ENCODE peak calls at places on chromosomes 16 and 17, in seven cellular contexts. H is kidney glomerular epithelial cell; P is SHP77; O is germinal center; E is D341Med; N is stimulated activated CD4-positive, alpha-beta T cell treated with anti-CD3 and anti-CD28 coated beads, Interleukin-4, amount 100 ng/mL, for 24 hours; Y is mucosa of gallbladder. W is an unnamed sample.

GRCh38 chr16:30866031-30866430 is 27.8 kb downstream of the BCL7C start:
- DNase-seq in N (no peak), H (no peak), P (no peak), E (no peak), Y (no peak), O (no peak), W (no peak)

GRCh38 chr17:64641499-64641898 is 20.6 kb downstream of the SMURF2 start:
- DNase-seq in E (peak), P (peak), N (no peak), O (no peak), H (peak), Y (no peak), W (no peak)

GRCh38 chr17:2190014-2190413 is 113.6 kb downstream of the SMG6 start:
- DNase-seq in P (no peak), E (no peak), Y (no peak), O (no peak), H (no peak), N (no peak), W (no peak)

GRCh38 chr16:24734382-24734781 is 4.9 kb downstream of the TNRC6A start:
- DNase-seq in N (no peak), O (no peak), H (no peak), Y (no peak), P (no peak), E (no peak), W (no peak)

GRCh38 chr16:11687606-11688519 is 19.6 kb downstream of the SNN start:
- DNase-seq in P (no peak), E (no peak), O (no peak), N (no peak), Y (no peak), H (no peak), W (no peak)

GRCh38 chr16:24163935-24164334 is 92.2 kb upstream of the CACNG3 start:
- DNase-seq in N (no peak), Y (no peak), P (no peak), O (no peak), H (no peak), E (no peak), W (no peak)

GRCh38 chr17:45160505-45161287 is 979 bp upstream of the HEXIM2 start:
- DNase-seq in H (no peak), O (peak), Y (no peak), E (peak), N (peak), P (peak), W (peak)

GRCh38 chr17:46003907-46004748 is 5.1 kb downstream of the STH start:
- DNase-seq in N (no peak), O (no peak), H (no peak), Y (peak), E (peak), P (no peak), W (no peak)

GRCh38 chr16:55508941-55509920 is at the start of gene LPCAT2:
- DNase-seq in H (peak), O (peak), P (no peak), N (peak), E (no peak), Y (peak), W (peak)

GRCh38 chr16:85279874-85280545 is 167.7 kb upstream of the CIBAR2 start:
- DNase-seq in P (no peak), Y (peak), H (no peak), N (no peak), O (no peak), E (no peak), W (no peak)

GRCh38 chr17:50579399-50579798 is 18.9 kb downstream of the CACNA1G start:
- DNase-seq in P (no peak), E (no peak), O (no peak), N (no peak), Y (no peak), H (no peak), W (no peak)

GRCh38 chr16:66295761-66296546 is 70.5 kb upstream of the CDH5 start:
- DNase-seq in Y (no peak), P (no peak), O (no peak), E (no peak), H (no peak), N (no peak), W (no peak)

GRCh38 chr17:60392845-60393702 is 1.1 kb upstream of the USP32 start:
- DNase-seq in H (peak), O (peak), E (peak), P (peak), N (peak), Y (peak), W (peak)

GRCh38 chr16:17313085-17313611 is 157.6 kb downstream of the XYLT1 start:
- DNase-seq in O (no peak), N (no peak), Y (peak), P (no peak), E (no peak), H (no peak), W (no peak)

GRCh38 chr17:17535957-17536356 is 39.8 kb upstream of the RASD1 start:
- DNase-seq in O (no peak), Y (peak), N (no peak), H (no peak), P (peak), E (no peak), W (no peak)

W was measured in Caki2.